ENCODE peak calls at places on chromosome 5, in seven cellular contexts. D is stomach, V is AG04450, N is sigmoid colon, M is endothelial cell of umbilical vein, Q is GM23338, G is mesenchymal stem cell. S is an unnamed sample.
A peak's percentile ranks its signal among the peaks of the same experiment; 100 is the strongest.

GRCh38 chr5:180591249-180591887 is at the start of gene SCGB3A1:
- DNase-seq in D (no peak), V (no peak), N (peak; percentile 59), M (no peak), Q (peak; percentile 63), G (no peak), S (no peak)

GRCh38 chr5:158511454-158511853 is 588.3 kb downstream of the EBF1 start:
- DNase-seq in D (no peak), V (no peak), N (no peak), M (no peak), Q (no peak), G (no peak), S (no peak)

GRCh38 chr5:54845567-54845941 is 139.8 kb downstream of the ESM1 start:
- DNase-seq in D (no peak), V (no peak), N (no peak), M (no peak), Q (no peak), G (peak; percentile 74), S (peak; percentile 56)

GRCh38 chr5:37888476-37888875 is 48.6 kb upstream of the GDNF start:
- DNase-seq in D (no peak), V (no peak), N (no peak), M (no peak), Q (no peak), G (peak; percentile 41), S (peak; percentile 57)

GRCh38 chr5:1185652-1186350 is 15.6 kb upstream of the SLC6A19 start:
- DNase-seq in D (peak; percentile 65), V (no peak), N (no peak), M (no peak), Q (no peak), G (no peak), S (no peak)

GRCh38 chr5:152297866-152298265 is 107.2 kb downstream of the NMUR2 start:
- DNase-seq in D (no peak), V (no peak), N (no peak), M (no peak), Q (no peak), G (no peak), S (no peak)

GRCh38 chr5:73485715-73486114 is 12.5 kb upstream of the BTF3 start:
- DNase-seq in D (no peak), V (peak; percentile 18), N (no peak), M (no peak), Q (no peak), G (peak; percentile 24), S (peak; percentile 65)

GRCh38 chr5:178520851-178521250 is 69.3 kb downstream of the COL23A1 start:
- DNase-seq in D (no peak), V (no peak), N (no peak), M (no peak), Q (no peak), G (no peak), S (no peak)

GRCh38 chr5:170920196-170920595 is 58.4 kb downstream of the RANBP17 start:
- DNase-seq in D (no peak), V (no peak), N (no peak), M (no peak), Q (no peak), G (no peak), S (peak; percentile 13)

GRCh38 chr5:20276061-20276958 is 288.3 kb upstream of the CDH18 start:
- DNase-seq in D (no peak), V (peak; percentile 66), N (no peak), M (no peak), Q (peak; percentile 11), G (peak; percentile 20), S (peak; percentile 95)

GRCh38 chr5:145636396-145636795 is 198.7 kb downstream of the PRELID2 start:
- DNase-seq in D (no peak), V (no peak), N (no peak), M (no peak), Q (no peak), G (no peak), S (no peak)

GRCh38 chr5:127650022-127650421 is 1.1 kb downstream of the CTXN3 start:
- DNase-seq in D (no peak), V (no peak), N (peak; percentile 78), M (no peak), Q (no peak), G (peak; percentile 50), S (peak; percentile 0)

GRCh38 chr5:446864-447263 is 3.9 kb downstream of the EXOC3 start:
- DNase-seq in D (no peak), V (peak; percentile 8), N (peak; percentile 46), M (peak; percentile 32), Q (peak; percentile 76), G (peak; percentile 59), S (no peak)

GRCh38 chr5:4544049-4544675 is 596.0 kb upstream of the ADAMTS16 start:
- DNase-seq in D (no peak), V (no peak), N (no peak), M (no peak), Q (peak; percentile 43), G (no peak), S (no peak)

GRCh38 chr5:116600876-116601275 is 26.3 kb upstream of the SEMA6A start:
- DNase-seq in D (no peak), V (no peak), N (no peak), M (no peak), Q (no peak), G (peak; percentile 91), S (peak; percentile 44)

GRCh38 chr5:161399996-161400562 is 146.4 kb downstream of the GABRB2 start:
- DNase-seq in D (no peak), V (no peak), N (no peak), M (no peak), Q (no peak), G (no peak), S (no peak)

GRCh38 chr5:359301-359897 is 37.9 kb downstream of the AHRR start:
- DNase-seq in D (no peak), V (no peak), N (no peak), M (no peak), Q (no peak), G (no peak), S (no peak)

GRCh38 chr5:150945947-150946346 is 41.2 kb upstream of the ZNF300 start:
- DNase-seq in D (no peak), V (no peak), N (no peak), M (no peak), Q (no peak), G (no peak), S (no peak)

GRCh38 chr5:67003906-67004729 is 192.5 kb downstream of the CD180 start:
- DNase-seq in D (peak; percentile 88), V (peak; percentile 59), N (peak; percentile 90), M (peak; percentile 99), Q (peak; percentile 90), G (peak; percentile 87), S (peak; percentile 97)

GRCh38 chr5:83472508-83473343 is 1.2 kb downstream of the VCAN start:
- DNase-seq in D (no peak), V (no peak), N (peak; percentile 83), M (no peak), Q (peak; percentile 74), G (peak; percentile 55), S (no peak)

GRCh38 chr5:88834499-88834898 is 48.5 kb downstream of the MEF2C start:
- DNase-seq in D (no peak), V (no peak), N (no peak), M (no peak), Q (no peak), G (no peak), S (no peak)

GRCh38 chr5:51416149-51416548 is 32.9 kb downstream of the ISL1 start:
- DNase-seq in D (no peak), V (no peak), N (no peak), M (no peak), Q (no peak), G (no peak), S (no peak)

GRCh38 chr5:76099286-76099702 is 16.1 kb downstream of the SV2C start:
- DNase-seq in D (no peak), V (no peak), N (no peak), M (no peak), Q (no peak), G (no peak), S (no peak)
- H3K27ac ChIP-seq in D (no peak overlapping the region), V (no peak overlapping the region), N (no peak overlapping the region), M (no peak overlapping the region), Q (no peak overlapping the region), G (no peak overlapping the region), S (no peak overlapping the region)

GRCh38 chr5:149824851-149825250 is 94.7 kb downstream of the PPARGC1B start:
- DNase-seq in D (no peak), V (no peak), N (peak; percentile 96), M (no peak), Q (no peak), G (peak; percentile 30), S (no peak)
- H3K27ac ChIP-seq in D (peak overlapping the region; percentile 77), V (no peak overlapping the region), N (peak overlapping the region; percentile 87), M (no peak overlapping the region), Q (no peak overlapping the region), G (no peak overlapping the region), S (no peak overlapping the region)

DNA sequence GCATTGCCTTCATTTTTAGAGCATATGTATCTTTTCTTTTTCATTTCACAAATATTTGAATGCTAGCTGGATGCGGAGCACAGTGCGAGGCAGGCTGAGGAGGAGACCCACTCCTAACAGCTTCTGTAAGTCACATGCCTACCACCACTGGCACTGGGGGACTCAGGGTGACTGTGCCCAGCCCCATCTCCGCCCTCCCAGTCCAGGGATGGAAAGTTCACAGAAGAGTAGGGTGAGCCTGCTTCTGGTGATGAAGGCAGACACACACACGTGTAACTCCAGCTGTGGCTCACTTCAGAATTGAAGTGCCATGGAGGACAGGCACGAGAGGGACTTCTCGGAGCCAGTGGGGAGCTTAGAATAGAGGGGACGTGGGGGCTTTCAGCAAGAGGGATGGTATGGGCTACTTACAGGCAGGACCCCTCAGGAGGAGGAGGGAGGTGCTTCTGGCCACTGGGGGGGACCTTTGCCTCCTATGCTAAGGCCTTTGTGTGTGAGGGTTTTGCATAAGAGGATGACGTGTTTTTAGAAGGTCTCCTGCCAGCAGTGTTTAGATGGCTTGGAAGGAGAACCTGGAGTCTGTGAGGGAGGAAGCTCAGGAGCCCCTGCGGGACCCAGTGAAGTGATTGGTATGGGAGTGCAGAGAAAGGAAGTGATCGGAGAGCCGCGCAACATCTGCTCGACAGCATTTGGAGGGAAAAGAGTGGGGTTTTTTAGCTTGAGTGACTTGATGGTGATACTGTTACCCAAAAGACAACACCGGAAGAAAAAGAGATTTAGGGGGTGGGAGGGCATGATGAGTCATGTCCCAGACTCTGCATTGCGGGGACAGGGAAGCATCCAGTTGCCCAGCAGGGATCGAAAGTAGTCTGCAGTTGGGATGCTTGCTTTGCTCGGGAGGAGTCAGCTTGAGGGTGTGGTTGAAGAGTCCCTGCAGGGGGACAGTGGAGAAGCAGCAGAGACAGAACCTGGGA is 163.5 kb upstream of the OTULINL start:
- DNase-seq in D (no peak), V (no peak), N (no peak), M (no peak), Q (no peak), G (peak; percentile 74), S (peak; percentile 57)
- H3K27ac ChIP-seq in D (peak overlapping the region; percentile 27), V (peak overlapping the region; percentile 25), N (peak overlapping the region; percentile 51), M (no peak overlapping the region), Q (no peak overlapping the region), G (peak overlapping the region; percentile 94), S (peak overlapping the region; percentile 95)

GRCh38 chr5:119354522-119355243 is 1.1 kb upstream of the TNFAIP8 start:
- DNase-seq in D (no peak), V (no peak), N (no peak), M (no peak), Q (no peak), G (no peak), S (no peak)

GRCh38 chr5:119355244-119355635 is 579 bp upstream of the TNFAIP8 start:
- DNase-seq in D (peak; percentile 58), V (no peak), N (no peak), M (no peak), Q (peak; percentile 75), G (no peak), S (no peak)

GRCh38 chr5:119355636-119356383 is at the start of gene TNFAIP8:
- DNase-seq in D (peak; percentile 62), V (no peak), N (peak; percentile 77), M (peak; percentile 59), Q (peak; percentile 78), G (peak; percentile 75), S (peak; percentile 58)

GRCh38 chr5:119353213-119353612 is 2.6 kb upstream of the TNFAIP8 start:
- DNase-seq in D (no peak), V (no peak), N (no peak), M (no peak), Q (peak; percentile 34), G (no peak), S (no peak)

GRCh38 chr5:119353686-119354366 is 2.0 kb upstream of the TNFAIP8 start:
- DNase-seq in D (no peak), V (no peak), N (no peak), M (no peak), Q (no peak), G (no peak), S (no peak)
- H3K27ac ChIP-seq in D (peak overlapping the region; percentile 40), V (no peak overlapping the region), N (no peak overlapping the region), M (no peak overlapping the region), Q (peak overlapping the region; percentile 6), G (no peak overlapping the region), S (no peak overlapping the region)

S was measured in astrocyte.